ENCODE peak calls at places on chromosomes 2 and 18, in eight cellular contexts. X is brain microvascular endothelial cell, I is coronary artery, P is GM23338, J is HCT116, Y is left ventricle myocardium inferior, Q is osteoblast, L is AG04450. B is an unnamed sample.

GRCh38 chr2:150125708-150126107 is 361.8 kb downstream of the RND3 start:
- DNase-seq in X (peak), I (no peak), P (no peak), L (no peak), J (no peak), Q (peak), Y (no peak), B (no peak)

GRCh38 chr18:68916734-68917133 is 118.9 kb downstream of the CCDC102B start:
- DNase-seq in Y (no peak), I (no peak), L (no peak), J (peak), X (no peak), P (no peak), Q (peak), B (no peak)

GRCh38 chr2:128563348-128563687 is 244.7 kb upstream of the HS6ST1 start:
- DNase-seq in Q (peak), L (peak), I (peak), J (no peak), Y (peak), P (no peak), X (peak), B (no peak)

GRCh38 chr2:240704651-240705050 is 13.0 kb downstream of the AQP12A start:
- DNase-seq in Y (peak), Q (no peak), J (no peak), X (no peak), P (no peak), I (no peak), L (no peak), B (peak)

GRCh38 chr18:45266023-45266422 is 349.3 kb upstream of the SLC14A2 start:
- DNase-seq in L (no peak), P (no peak), X (no peak), Q (no peak), I (no peak), Y (no peak), J (no peak), B (no peak)

GRCh38 chr2:96891591-96892333 is 21.9 kb upstream of the SEMA4C start:
- DNase-seq in X (no peak), I (no peak), L (no peak), P (no peak), Y (no peak), J (no peak), Q (peak), B (no peak)

GRCh38 chr2:99710720-99711612 is 221.1 kb upstream of the REV1 start:
- DNase-seq in P (peak), X (no peak), Q (peak), Y (peak), J (no peak), I (no peak), L (no peak), B (no peak)

GRCh38 chr2:64987001-64987962 is 1.9 kb upstream of the SLC1A4 start:
- DNase-seq in X (peak), J (no peak), I (no peak), Q (peak), P (no peak), L (no peak), Y (no peak), B (no peak)

GRCh38 chr18:48889115-48889941 is 61.4 kb downstream of the SMAD7 start:
- DNase-seq in P (peak), J (no peak), L (no peak), Y (peak), X (no peak), Q (peak), I (peak), B (peak)

GRCh38 chr18:5073026-5073944 is 123.8 kb downstream of the AKAIN1 start:
- DNase-seq in J (peak), Y (no peak), I (no peak), Q (peak), X (peak), P (peak), L (no peak), B (no peak)

GRCh38 chr18:22434973-22435608 is 17.4 kb upstream of the CTAGE1 start:
- DNase-seq in Y (no peak), Q (peak), I (no peak), P (no peak), X (peak), L (peak), J (no peak), B (no peak)

GRCh38 chr18:47618758-47619157 is 311.7 kb downstream of the SMAD2 start:
- DNase-seq in X (no peak), L (no peak), Q (no peak), Y (no peak), J (no peak), I (no peak), P (peak), B (no peak)

GRCh38 chr2:226130192-226130591 is 669.4 kb downstream of the IRS1 start:
- DNase-seq in J (no peak), I (no peak), X (peak), Q (peak), P (peak), Y (no peak), L (no peak), B (no peak)

GRCh38 chr18:21391074-21391673 is 149.1 kb downstream of the GREB1L start:
- DNase-seq in I (no peak), J (peak), Q (no peak), Y (no peak), X (peak), P (no peak), L (no peak), B (no peak)

GRCh38 chr2:132668986-132669853 is 785 bp downstream of the LYPD1 start:
- DNase-seq in X (no peak), Y (no peak), Q (no peak), J (no peak), P (peak), L (no peak), I (no peak), B (no peak)

GRCh38 chr2:6824962-6825361 is 40.7 kb downstream of the CMPK2 start:
- DNase-seq in Y (no peak), L (no peak), Q (no peak), J (no peak), I (no peak), P (no peak), X (peak), B (no peak)

GRCh38 chr2:15633043-15633970 is 41.6 kb downstream of the DDX1 start:
- DNase-seq in I (no peak), L (no peak), Y (no peak), X (no peak), Q (no peak), P (no peak), J (no peak), B (no peak)

GRCh38 chr18:75809392-75809791 is 381.9 kb upstream of the SMIM21 start:
- DNase-seq in X (no peak), J (no peak), P (no peak), Y (no peak), L (no peak), Q (no peak), I (no peak), B (no peak)

GRCh38 chr2:79721966-79722365 is 209.1 kb downstream of the CTNNA2 start:
- DNase-seq in P (no peak), J (no peak), L (no peak), Y (no peak), I (no peak), X (no peak), Q (no peak), B (no peak)

GRCh38 chr18:26719909-26720308 is 145.6 kb downstream of the AQP4 start:
- DNase-seq in X (no peak), Y (no peak), J (no peak), I (no peak), L (no peak), P (no peak), Q (no peak), B (no peak)

GRCh38 chr2:109457366-109457765 is 156.4 kb downstream of the SEPTIN10 start:
- DNase-seq in J (no peak), Q (no peak), Y (no peak), P (no peak), X (no peak), I (no peak), L (no peak), B (peak)

GRCh38 chr18:46320928-46321855 is 217.0 kb downstream of the HAUS1 start:
- DNase-seq in L (no peak), Y (no peak), Q (peak), X (peak), I (no peak), P (no peak), J (no peak), B (no peak)

GRCh38 chr2:174796319-174796771 is 32.1 kb upstream of the CHRNA1 start:
- DNase-seq in I (no peak), Q (no peak), L (no peak), Y (no peak), P (peak), X (no peak), J (no peak), B (no peak)

GRCh38 chr2:27118525-27119329 is at the start of gene CGREF1:
- DNase-seq in Y (no peak), J (no peak), I (no peak), L (no peak), X (no peak), P (peak), Q (peak), B (peak)

GRCh38 chr2:75276093-75277055 is 77.1 kb upstream of the TACR1 start:
- DNase-seq in P (peak), I (no peak), Q (peak), X (peak), L (no peak), Y (no peak), J (no peak), B (no peak)

GRCh38 chr2:1559589-1560175 is 146.4 kb downstream of the TPO start:
- DNase-seq in Y (no peak), L (no peak), Q (peak), I (no peak), J (no peak), P (no peak), X (no peak), B (peak)

GRCh38 chr2:197889041-197889440 is 84.6 kb downstream of the PLCL1 start:
- DNase-seq in P (peak), L (no peak), J (no peak), Y (no peak), Q (peak), I (no peak), X (peak), B (no peak)

GRCh38 chr2:28977176-28977875 is 3.8 kb upstream of the TOGARAM2 start:
- DNase-seq in Y (no peak), Q (peak), L (no peak), P (no peak), J (no peak), X (no peak), I (no peak), B (no peak)

GRCh38 chr2:149329470-149330126 is 789 bp upstream of the LYPD6 start:
- DNase-seq in I (no peak), P (peak), Y (peak), L (no peak), X (peak), Q (peak), J (peak), B (no peak)

GRCh38 chr2:54573532-54573915 is 117.4 kb downstream of the SPTBN1 start:
- DNase-seq in Q (no peak), P (no peak), J (no peak), I (no peak), L (no peak), Y (no peak), X (no peak), B (no peak)

GRCh38 chr2:168521342-168521741 is 65.3 kb downstream of the CERS6 start:
- DNase-seq in I (no peak), J (no peak), Y (no peak), Q (no peak), P (peak), X (peak), L (no peak), B (no peak)

GRCh38 chr18:323253-323622 is 55.4 kb upstream of the THOC1 start:
- DNase-seq in J (no peak), Y (no peak), I (no peak), Q (no peak), P (no peak), L (no peak), X (peak), B (no peak)

GRCh38 chr2:69693472-69694450 is 48.2 kb upstream of the ANXA4 start:
- DNase-seq in J (no peak), P (no peak), Q (no peak), Y (no peak), I (no peak), L (no peak), X (no peak), B (peak)

GRCh38 chr2:15758779-15759343 is 167.2 kb downstream of the DDX1 start:
- DNase-seq in L (no peak), X (no peak), J (no peak), Q (no peak), Y (no peak), P (no peak), I (peak), B (no peak)

GRCh38 chr2:33441235-33441810 is 35.1 kb upstream of the RASGRP3 start:
- DNase-seq in I (peak), J (peak), L (no peak), X (peak), Y (peak), Q (peak), P (peak), B (no peak)

GRCh38 chr2:176428943-176429469 is 159.8 kb downstream of the MTX2 start:
- DNase-seq in X (no peak), I (no peak), J (no peak), Q (no peak), P (no peak), L (no peak), Y (no peak), B (no peak)

GRCh38 chr2:42844901-42845685 is 52.7 kb upstream of the HAAO start:
- DNase-seq in P (no peak), L (peak), Q (no peak), J (no peak), Y (no peak), I (peak), X (no peak), B (peak)

GRCh38 chr2:111037136-111037535 is 83.6 kb upstream of the BCL2L11 start:
- DNase-seq in Y (no peak), Q (peak), I (peak), J (no peak), P (no peak), L (no peak), X (no peak), B (no peak)

DNA sequence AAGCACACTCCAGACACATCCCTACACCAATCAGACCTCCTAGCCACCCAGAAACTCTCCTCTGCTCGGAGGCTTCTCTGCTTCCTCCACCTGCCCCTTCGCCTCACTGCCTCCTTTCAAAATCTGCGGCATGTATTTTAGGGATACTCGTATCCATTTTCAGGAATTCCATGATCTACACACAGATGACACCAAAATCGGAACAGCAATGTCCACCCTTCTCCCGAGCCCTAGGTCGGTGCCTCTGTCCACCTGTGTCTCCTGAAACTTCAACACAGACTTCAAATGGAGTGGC is 1.4 kb upstream of the SH3BP4 start:
- DNase-seq in J (no peak), X (no peak), Q (peak), L (no peak), P (no peak), Y (no peak), I (no peak), B (peak)
- H3K4me3 ChIP-seq in J (no peak), X (no peak), Q (peak), L (no peak), P (peak), Y (no peak), I (no peak), B (no peak)

GRCh38 chr2:127185093-127185492 is 35.0 kb downstream of the CYP27C1 start:
- DNase-seq in I (peak), Q (no peak), Y (no peak), X (no peak), L (no peak), J (no peak), P (no peak), B (peak)
- TF ChIP-seq CTCF in I (no peak), Q (no peak), Y (no peak), X (peak), L (no peak), J (peak), P (no peak), B (no peak)

DNA sequence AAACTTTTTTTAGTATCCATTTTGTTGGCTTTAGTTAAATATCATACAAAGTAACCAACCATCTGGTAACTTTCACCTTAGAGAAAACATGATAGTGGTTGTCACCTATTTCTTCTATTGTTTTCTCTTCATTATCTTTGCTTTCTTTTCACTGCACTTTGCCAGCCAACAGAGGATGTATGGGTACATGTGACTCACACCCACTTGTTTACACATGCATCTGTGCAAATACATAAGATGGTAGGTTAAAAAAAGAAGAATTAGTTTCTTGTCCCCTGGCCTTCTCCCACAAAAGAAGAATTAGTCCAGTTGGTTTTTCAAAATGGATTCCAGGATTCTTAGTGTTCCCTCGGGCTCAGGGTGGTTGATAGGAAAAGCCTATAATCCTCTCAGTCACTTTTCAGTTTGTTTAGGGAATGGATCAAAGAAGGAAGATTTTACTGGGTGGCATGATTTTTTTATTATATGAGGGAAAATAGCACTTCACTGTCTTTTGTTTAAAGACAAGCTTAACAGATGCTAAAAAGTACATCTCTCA is 46.6 kb downstream of the CDK15 start:
- DNase-seq in X (no peak), L (no peak), Q (no peak), P (no peak), I (no peak), J (no peak), Y (no peak), B (no peak)
- H3K27ac ChIP-seq in X (peak), L (peak), Q (peak), P (no peak), I (no peak), J (no peak), Y (no peak), B (no peak)

GRCh38 chr2:118772487-118773200 is 74.8 kb downstream of the EN1 start:
- DNase-seq in L (no peak), J (no peak), Q (no peak), X (no peak), Y (no peak), P (no peak), I (no peak), B (no peak)

GRCh38 chr2:118769707-118770400 is 77.6 kb downstream of the EN1 start:
- DNase-seq in Y (no peak), J (no peak), I (no peak), Q (no peak), X (no peak), P (no peak), L (no peak), B (no peak)

GRCh38 chr2:118779362-118779761 is 68.1 kb downstream of the EN1 start:
- DNase-seq in Q (no peak), Y (no peak), P (no peak), J (no peak), X (no peak), L (no peak), I (no peak), B (no peak)

GRCh38 chr2:118774458-118775133 is 72.9 kb downstream of the EN1 start:
- DNase-seq in J (no peak), X (peak), I (no peak), L (peak), Q (peak), Y (peak), P (peak), B (peak)
- H3K4me3 ChIP-seq in J (peak), X (peak), I (peak), L (peak), Q (peak), Y (peak), P (peak), B (peak)

GRCh38 chr2:44895061-44895460 is 46.4 kb upstream of the SIX3 start:
- DNase-seq in J (no peak), P (no peak), X (peak), L (no peak), I (no peak), Y (no peak), Q (peak), B (no peak)

GRCh38 chr2:44894058-44894457 is 47.4 kb upstream of the SIX3 start:
- DNase-seq in J (no peak), Y (no peak), I (no peak), L (no peak), Q (no peak), P (no peak), X (no peak), B (no peak)

GRCh38 chr2:44902178-44902577 is 39.3 kb upstream of the SIX3 start:
- DNase-seq in Q (no peak), P (no peak), J (no peak), X (no peak), L (no peak), I (no peak), Y (no peak), B (no peak)

GRCh38 chr2:44902767-44903166 is 38.7 kb upstream of the SIX3 start:
- DNase-seq in I (no peak), X (no peak), Q (no peak), J (no peak), P (no peak), L (no peak), Y (no peak), B (no peak)

DNA sequence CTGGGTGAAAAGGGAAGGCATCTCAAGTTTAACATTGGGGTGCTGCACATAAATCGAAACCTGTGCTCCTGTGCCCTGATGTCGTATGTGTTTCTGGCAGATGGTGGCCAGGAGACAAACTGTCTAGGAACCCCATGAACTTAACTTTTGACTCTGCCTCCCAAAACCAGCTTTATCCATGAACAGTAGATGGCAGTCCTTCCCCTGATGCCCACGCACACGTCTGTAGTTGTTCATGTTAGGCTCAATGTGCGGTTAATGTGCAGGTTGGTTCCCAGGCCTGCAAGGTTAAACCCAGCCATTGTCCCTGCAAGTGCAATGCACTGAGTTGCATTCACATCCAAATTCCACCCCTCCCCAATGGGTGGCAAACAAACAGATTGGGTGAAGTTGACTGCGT is 44.1 kb upstream of the SIX3 start:
- DNase-seq in X (no peak), Y (no peak), I (no peak), J (no peak), L (no peak), Q (no peak), P (peak), B (no peak)
- TF ChIP-seq CTCF in X (no peak), Y (no peak), I (no peak), J (peak), L (no peak), Q (peak), P (peak), B (no peak)

GRCh38 chr2:134843968-134844367 is 5.6 kb downstream of the ACMSD start:
- DNase-seq in I (no peak), Y (no peak), Q (no peak), P (no peak), J (no peak), L (no peak), X (no peak), B (no peak)
- H3K27ac ChIP-seq in I (no peak), Y (no peak), Q (no peak), P (no peak), J (no peak), L (no peak), X (no peak), B (no peak)